ENCODE peak calls at places on chromosomes 6 and 20, in ten cellular contexts. V is IMR-90; C is cardiac muscle cell; I is Peyer's patch; Q is MM.1S; L is kidney; B is effector memory CD4-positive, alpha-beta T cell; D is A549; Z is neural progenitor cell; S is tibial artery. X is an unnamed sample.

GRCh38 chr6:28587011-28587745 is 61.5 kb downstream of the GPX5 start:
- DNase-seq in V (no peak), C (peak; percentile 74), I (peak; percentile 35), Q (peak; percentile 46), L (peak; percentile 84), B (no peak), D (peak; percentile 67), Z (peak; percentile 72), S (no peak), X (peak; percentile 47)

GRCh38 chr20:35387334-35387733 is 24.4 kb downstream of the UQCC1 start:
- DNase-seq in V (peak; percentile 63), C (no peak), I (no peak), Q (no peak), L (no peak), B (no peak), D (no peak), Z (no peak), S (no peak), X (no peak)

GRCh38 chr6:1686117-1687098 is 76.7 kb downstream of the FOXC1 start:
- DNase-seq in V (peak; percentile 96), C (peak; percentile 27), I (no peak), Q (no peak), L (no peak), B (no peak), D (no peak), Z (no peak), S (peak; percentile 44), X (no peak)

GRCh38 chr6:71347119-71347518 is 58.5 kb downstream of the OGFRL1 start:
- DNase-seq in V (no peak), C (no peak), I (no peak), Q (no peak), L (no peak), B (no peak), D (no peak), Z (no peak), S (no peak), X (no peak)

GRCh38 chr20:7744411-7744810 is 195.8 kb downstream of the HAO1 start:
- DNase-seq in V (peak; percentile 62), C (no peak), I (no peak), Q (no peak), L (no peak), B (no peak), D (no peak), Z (no peak), S (no peak), X (no peak)

GRCh38 chr6:35610830-35611229 is 77.9 kb downstream of the FKBP5 start:
- DNase-seq in V (no peak), C (no peak), I (no peak), Q (peak; percentile 59), L (no peak), B (no peak), D (no peak), Z (no peak), S (no peak), X (no peak)

GRCh38 chr6:33677153-33677660 is 34.3 kb downstream of the UQCC2 start:
- DNase-seq in V (peak; percentile 37), C (no peak), I (no peak), Q (no peak), L (no peak), B (no peak), D (no peak), Z (no peak), S (no peak), X (no peak)

GRCh38 chr6:35400901-35401311 is 51.2 kb upstream of the FANCE start:
- DNase-seq in V (peak; percentile 49), C (no peak), I (no peak), Q (no peak), L (no peak), B (no peak), D (no peak), Z (no peak), S (no peak), X (no peak)

GRCh38 chr6:33549896-33550295 is 30.2 kb downstream of the BAK1 start:
- DNase-seq in V (no peak), C (no peak), I (no peak), Q (no peak), L (no peak), B (no peak), D (no peak), Z (no peak), S (no peak), X (no peak)

GRCh38 chr6:499617-500016 is 108.1 kb downstream of the IRF4 start:
- DNase-seq in V (no peak), C (no peak), I (no peak), Q (no peak), L (no peak), B (no peak), D (no peak), Z (no peak), S (no peak), X (no peak)

GRCh38 chr20:51462566-51463276 is 79.8 kb downstream of the NFATC2 start:
- DNase-seq in V (peak; percentile 80), C (no peak), I (no peak), Q (no peak), L (peak; percentile 93), B (no peak), D (no peak), Z (no peak), S (peak; percentile 85), X (no peak)

GRCh38 chr6:157683707-157684106 is 139.3 kb upstream of the SNX9 start:
- DNase-seq in V (no peak), C (no peak), I (no peak), Q (no peak), L (no peak), B (no peak), D (no peak), Z (no peak), S (no peak), X (no peak)

GRCh38 chr6:44119704-44120262 is 7.5 kb downstream of the MRPL14 start:
- DNase-seq in V (no peak), C (no peak), I (no peak), Q (no peak), L (no peak), B (no peak), D (no peak), Z (no peak), S (no peak), X (no peak)

GRCh38 chr6:146741609-146742008 is 142.8 kb downstream of the ADGB start:
- DNase-seq in V (peak; percentile 21), C (no peak), I (no peak), Q (no peak), L (no peak), B (no peak), D (no peak), Z (no peak), S (no peak), X (no peak)

GRCh38 chr6:33543116-33543515 is 37.0 kb downstream of the BAK1 start:
- DNase-seq in V (no peak), C (no peak), I (no peak), Q (no peak), L (no peak), B (no peak), D (no peak), Z (no peak), S (no peak), X (no peak)

GRCh38 chr6:166446567-166447065 is 63.9 kb upstream of the MPC1 start:
- DNase-seq in V (peak; percentile 15), C (no peak), I (no peak), Q (no peak), L (no peak), B (no peak), D (no peak), Z (no peak), S (no peak), X (no peak)

GRCh38 chr6:166442131-166442530 is 59.4 kb upstream of the MPC1 start:
- DNase-seq in V (no peak), C (no peak), I (no peak), Q (no peak), L (no peak), B (no peak), D (no peak), Z (no peak), S (no peak), X (no peak)

GRCh38 chr6:166443166-166443565 is 60.4 kb upstream of the MPC1 start:
- DNase-seq in V (no peak), C (no peak), I (no peak), Q (no peak), L (no peak), B (no peak), D (no peak), Z (no peak), S (no peak), X (no peak)

GRCh38 chr6:166446146-166446545 is 63.4 kb upstream of the MPC1 start:
- DNase-seq in V (no peak), C (no peak), I (no peak), Q (no peak), L (no peak), B (no peak), D (no peak), Z (no peak), S (no peak), X (no peak)

DNA sequence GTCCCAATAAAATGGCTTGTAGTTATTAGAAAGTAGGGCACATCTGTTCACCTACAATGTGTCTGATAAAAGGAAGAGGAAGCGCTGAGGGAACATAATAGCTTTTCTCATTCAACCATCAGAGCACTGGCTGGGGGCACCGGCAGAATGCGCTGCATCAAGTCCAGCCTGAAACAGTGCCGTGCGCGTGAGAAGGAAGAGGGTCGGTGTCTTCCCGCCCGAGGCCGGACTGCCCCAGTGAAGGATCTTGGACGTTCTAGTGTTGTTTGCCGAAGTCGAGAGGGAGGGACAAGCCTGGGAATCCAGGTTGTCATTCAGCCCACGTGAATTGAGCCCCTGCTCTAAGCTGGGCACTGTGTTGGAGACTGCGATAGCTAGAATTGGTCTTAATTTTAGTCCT is 61.7 kb upstream of the MPC1 start:
- DNase-seq in V (no peak), C (no peak), I (no peak), Q (no peak), L (no peak), B (no peak), D (no peak), Z (no peak), S (no peak), X (no peak)
- H3K4me1 ChIP-seq in V (no peaks in the 10 kb centered on the region), C (no peaks in the 10 kb centered on the region), I (no peaks in the 10 kb centered on the region), Q (no peaks in the 10 kb centered on the region), L (no peaks in the 10 kb centered on the region), B (peaks cover 3% of the 10 kb centered on the region), D (no peaks in the 10 kb centered on the region), Z (no peaks in the 10 kb centered on the region), S (no peaks in the 10 kb centered on the region), X (no peaks in the 10 kb centered on the region)

GRCh38 chr20:32481311-32482103 is 103.6 kb downstream of the NOL4L start:
- DNase-seq in V (no peak), C (no peak), I (no peak), Q (no peak), L (peak; percentile 63), B (no peak), D (no peak), Z (peak; percentile 45), S (no peak), X (no peak)
- H3K4me3 ChIP-seq in V (peak overlapping the region; percentile 80), C (peak overlapping the region; percentile 90), I (peak overlapping the region; percentile 91), Q (no peak overlapping the region), L (peak overlapping the region; percentile 62), B (no peak overlapping the region), D (peak overlapping the region; percentile 77), Z (peak overlapping the region; percentile 83), S (no peak overlapping the region), X (no peak overlapping the region)

GRCh38 chr20:44643154-44643519 is 8.4 kb downstream of the ADA start:
- DNase-seq in V (no peak), C (no peak), I (no peak), Q (no peak), L (no peak), B (no peak), D (no peak), Z (no peak), S (no peak), X (no peak)
- H3K4me1 ChIP-seq in V (peaks cover 28% of the 10 kb centered on the region), C (peaks cover 13% of the 10 kb centered on the region), I (peaks cover 35% of the 10 kb centered on the region), Q (peaks cover 57% of the 10 kb centered on the region), L (peaks cover 22% of the 10 kb centered on the region), B (peaks cover 61% of the 10 kb centered on the region), D (peaks cover 55% of the 10 kb centered on the region), Z (peaks cover 42% of the 10 kb centered on the region), S (peaks cover 19% of the 10 kb centered on the region), X (peaks cover 33% of the 10 kb centered on the region)

GRCh38 chr6:156167289-156168076 is 609.7 kb upstream of the ARID1B start:
- DNase-seq in V (peak; percentile 41), C (no peak), I (no peak), Q (no peak), L (no peak), B (no peak), D (no peak), Z (no peak), S (peak; percentile 25), X (no peak)
- H3K4me3 ChIP-seq in V (peak overlapping the region; percentile 35), C (no peak overlapping the region), I (peak overlapping the region; percentile 9), Q (no peak overlapping the region), L (no peak overlapping the region), B (peak overlapping the region; percentile 24), D (no peak overlapping the region), Z (no peak overlapping the region), S (peak overlapping the region; percentile 45), X (no peak overlapping the region)

X was measured in NT2/D1.